ENCODE peak calls at places on chromosomes 3 and 15, in five cellular contexts. X, V, G, E and F are unnamed samples.
A peak's percentile ranks its signal among the peaks of the same experiment; 100 is the strongest.

GRCh38 chr15:68346986-68347385 is 69.4 kb downstream of the FEM1B start:
- DNase-seq in X (no peak), V (peak; percentile 39), G (no peak), E (no peak), F (no peak)

GRCh38 chr15:23642413-23643044 is 5.1 kb downstream of the MAGEL2 start:
- DNase-seq in X (peak; percentile 56), V (no peak), G (peak; percentile 72), E (peak; percentile 76), F (peak; percentile 71)

GRCh38 chr15:72229076-72229946 is 1.7 kb downstream of the PKM start:
- DNase-seq in X (no peak), V (no peak), G (no peak), E (peak; percentile 90), F (no peak)

GRCh38 chr3:32321095-32321835 is 70.4 kb upstream of the CMTM7 start:
- DNase-seq in X (no peak), V (no peak), G (no peak), E (no peak), F (no peak)

GRCh38 chr3:132317229-132317948 is at the start of gene ACP3:
- DNase-seq in X (peak; percentile 62), V (peak; percentile 78), G (peak; percentile 56), E (peak; percentile 77), F (peak; percentile 75)

GRCh38 chr15:60548101-60548500 is 69.2 kb upstream of the ICE2 start:
- DNase-seq in X (no peak), V (no peak), G (no peak), E (no peak), F (no peak)

GRCh38 chr3:107430214-107431047 is 53.2 kb downstream of the CCDC54 start:
- DNase-seq in X (no peak), V (no peak), G (no peak), E (peak; percentile 59), F (no peak)

GRCh38 chr3:109819786-109820185 is 482.4 kb upstream of the DPPA4 start:
- DNase-seq in X (no peak), V (no peak), G (no peak), E (no peak), F (no peak)

GRCh38 chr3:72960812-72961518 is 35.6 kb upstream of the PPP4R2 start:
- DNase-seq in X (no peak), V (no peak), G (no peak), E (peak; percentile 73), F (no peak)

GRCh38 chr3:139302084-139302800 is 41.6 kb upstream of the MRPS22 start:
- DNase-seq in X (no peak), V (peak; percentile 36), G (no peak), E (peak; percentile 100), F (no peak)

GRCh38 chr3:123194552-123194951 is 7.2 kb upstream of the SEC22A start:
- DNase-seq in X (peak; percentile 51), V (no peak), G (no peak), E (no peak), F (peak; percentile 67)

GRCh38 chr3:49255112-49255511 is 21.9 kb downstream of the C3orf62 start:
- DNase-seq in X (no peak), V (no peak), G (no peak), E (no peak), F (peak; percentile 7)

GRCh38 chr3:157104928-157105652 is 54.9 kb downstream of the CCNL1 start:
- DNase-seq in X (no peak), V (no peak), G (no peak), E (no peak), F (no peak)

GRCh38 chr3:101809178-101810022 is 30.4 kb downstream of the NXPE3 start:
- DNase-seq in X (no peak), V (no peak), G (no peak), E (peak; percentile 66), F (no peak)

GRCh38 chr3:42979044-42979962 is at the start of gene GASK1A:
- DNase-seq in X (peak; percentile 33), V (peak; percentile 82), G (peak; percentile 81), E (peak; percentile 59), F (peak; percentile 74)

GRCh38 chr3:42376397-42376798 is 34.0 kb downstream of the LYZL4 start:
- DNase-seq in X (no peak), V (no peak), G (no peak), E (peak; percentile 74), F (no peak)

GRCh38 chr3:143002727-143003126 is 1.4 kb downstream of the U2SURP start:
- DNase-seq in X (no peak), V (no peak), G (no peak), E (peak; percentile 31), F (no peak)

GRCh38 chr15:68354923-68355322 is 77.0 kb downstream of the ITGA11 start:
- DNase-seq in X (no peak), V (no peak), G (no peak), E (peak; percentile 95), F (no peak)

GRCh38 chr3:187015903-187016638 is 85.7 kb downstream of the ST6GAL1 start:
- DNase-seq in X (no peak), V (peak; percentile 85), G (no peak), E (no peak), F (no peak)

GRCh38 chr3:13881536-13882410 is 1.9 kb upstream of the WNT7A start:
- DNase-seq in X (no peak), V (no peak), G (no peak), E (no peak), F (peak; percentile 45)

GRCh38 chr15:38647683-38648082 is 83.1 kb upstream of the RASGRP1 start:
- DNase-seq in X (no peak), V (no peak), G (no peak), E (peak; percentile 51), F (no peak)

GRCh38 chr15:38642689-38643270 is 78.2 kb upstream of the RASGRP1 start:
- DNase-seq in X (no peak), V (no peak), G (no peak), E (no peak), F (no peak)

GRCh38 chr15:38650384-38650783 is 85.8 kb upstream of the RASGRP1 start:
- DNase-seq in X (no peak), V (no peak), G (no peak), E (no peak), F (no peak)

GRCh38 chr15:38648116-38648843 is 83.7 kb upstream of the RASGRP1 start:
- DNase-seq in X (no peak), V (no peak), G (no peak), E (no peak), F (no peak)

DNA sequence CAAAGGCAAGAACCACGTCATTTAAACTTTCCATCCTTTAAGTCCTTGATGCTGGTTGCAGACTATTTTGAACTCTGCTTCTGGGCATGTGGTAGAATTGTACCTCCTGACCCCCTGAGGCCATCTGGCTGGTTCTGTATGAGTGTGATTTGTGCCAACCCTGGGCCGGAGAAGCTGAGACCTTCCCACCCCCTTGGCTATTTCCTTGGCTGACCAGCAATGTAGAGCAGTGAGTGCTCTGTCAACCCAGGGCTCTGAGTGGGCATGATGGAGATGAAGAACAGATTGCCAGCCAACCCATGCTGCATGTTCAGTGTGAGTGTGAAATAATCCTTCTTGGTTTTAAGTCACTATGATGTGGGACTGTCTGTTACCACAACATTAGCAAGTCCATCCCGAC is 82.1 kb upstream of the RASGRP1 start:
- DNase-seq in X (no peak), V (no peak), G (no peak), E (no peak), F (no peak)
- H3K4me1 ChIP-seq in X (no peaks in the 10 kb centered on the region), V (peaks cover 22% of the 10 kb centered on the region), G (no peaks in the 10 kb centered on the region), E (no peaks in the 10 kb centered on the region), F (peaks cover 5% of the 10 kb centered on the region)

GRCh38 chr15:90114451-90114901 is 12.2 kb upstream of the IDH2 start:
- DNase-seq in X (no peak), V (peak; percentile 4), G (no peak), E (peak; percentile 18), F (no peak)
- H3K27ac ChIP-seq in X (no peak overlapping the region), V (no peak overlapping the region), G (no peak overlapping the region), E (no peak overlapping the region), F (no peak overlapping the region)

DNA sequence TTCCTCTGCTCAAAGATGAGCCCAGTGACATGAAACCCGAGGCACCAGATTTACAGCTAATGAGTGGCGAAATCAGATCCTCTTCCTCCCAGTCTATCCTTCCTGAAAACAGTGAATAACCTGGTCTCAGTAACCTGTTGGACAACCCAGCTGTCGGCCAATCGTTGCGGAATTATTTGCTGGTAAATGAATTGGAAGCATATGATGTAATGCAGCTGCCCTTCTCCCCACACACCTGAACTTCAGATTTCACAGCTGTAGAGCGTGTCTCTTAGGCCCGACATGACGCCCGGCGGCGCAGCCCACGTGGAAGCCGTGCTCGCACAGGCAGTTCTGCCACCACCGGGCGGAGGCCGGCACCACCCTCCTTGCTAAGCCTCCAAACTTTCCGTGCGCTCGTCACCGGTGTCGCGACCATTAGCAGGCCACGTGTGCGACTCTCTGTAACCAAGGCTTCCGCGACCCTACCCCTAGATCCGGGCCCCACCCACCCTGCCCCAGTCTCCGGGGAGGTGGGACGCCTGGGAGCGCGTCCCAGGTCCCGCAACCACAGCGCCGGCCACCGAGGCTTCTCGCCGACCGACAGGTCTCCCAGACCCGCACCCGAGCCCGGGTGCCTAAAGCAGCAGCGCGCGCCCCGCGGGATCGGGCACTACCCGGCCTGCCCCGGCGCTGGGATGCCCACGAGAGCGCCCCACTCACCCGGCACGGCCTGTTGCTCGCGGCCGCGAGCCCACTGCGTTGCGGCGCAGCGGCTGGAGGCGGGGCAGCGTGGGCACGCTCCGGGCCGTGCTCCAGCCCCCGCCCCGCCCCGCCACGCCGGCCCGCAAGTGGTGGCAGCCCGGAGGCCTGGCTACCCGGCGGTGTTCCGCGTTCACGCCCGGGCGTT is at the start of gene RIOX2:
- DNase-seq in X (peak; percentile 78), V (peak; percentile 95), G (peak; percentile 89), E (peak; percentile 90), F (peak; percentile 92)
- H3K4me1 ChIP-seq in X (peaks cover 52% of the 10 kb centered on the region), V (peaks cover 25% of the 10 kb centered on the region), G (peaks cover 19% of the 10 kb centered on the region), E (peaks cover 16% of the 10 kb centered on the region), F (peaks cover 15% of the 10 kb centered on the region)

GRCh38 chr3:194014756-194015155 is 121.2 kb upstream of the HES1 start:
- DNase-seq in X (no peak), V (no peak), G (no peak), E (no peak), F (no peak)
- H3K27ac ChIP-seq in X (no peak overlapping the region), V (no peak overlapping the region), G (no peak overlapping the region), E (no peak overlapping the region), F (no peak overlapping the region)